ENCODE peak calls at places on chromosomes 4 and X, in five cellular contexts. N is colonic mucosa, Y is GM23248, T is cardiac muscle cell, G is sigmoid colon. O is an unnamed sample.

GRCh38 chr4:153114771-153115321 is 89.4 kb upstream of the TRIM2 start:
- DNase-seq in N (no peak), Y (peak; percentile 89), T (peak; percentile 69), G (no peak), O (no peak)

GRCh38 chrX:46574941-46575381 is 1.4 kb downstream of the CHST7 start:
- DNase-seq in N (no peak), Y (peak; percentile 52), T (peak; percentile 29), G (no peak), O (no peak)

GRCh38 chr4:155529197-155529596 is 137.5 kb upstream of the GUCY1A1 start:
- DNase-seq in N (no peak), Y (peak; percentile 41), T (peak; percentile 69), G (no peak), O (no peak)

GRCh38 chr4:93710101-93710846 is 118.3 kb upstream of the ATOH1 start:
- DNase-seq in N (peak; percentile 17), Y (no peak), T (no peak), G (no peak), O (no peak)

GRCh38 chr4:154503598-154503997 is 12.0 kb upstream of the DCHS2 start:
- DNase-seq in N (no peak), Y (peak; percentile 41), T (peak; percentile 31), G (no peak), O (no peak)

GRCh38 chrX:19443886-19444530 is 71.3 kb downstream of the MAP3K15 start:
- DNase-seq in N (no peak), Y (no peak), T (no peak), G (no peak), O (no peak)

GRCh38 chr4:17206829-17207773 is 304.8 kb downstream of the QDPR start:
- DNase-seq in N (no peak), Y (no peak), T (no peak), G (no peak), O (no peak)

GRCh38 chrX:21748235-21748634 is 9.7 kb downstream of the SMPX start:
- DNase-seq in N (no peak), Y (no peak), T (no peak), G (no peak), O (no peak)

GRCh38 chrX:5474282-5474681 is 754.4 kb downstream of the NLGN4X start:
- DNase-seq in N (no peak), Y (no peak), T (no peak), G (no peak), O (no peak)

GRCh38 chrX:81259008-81259713 is 57.3 kb downstream of the SH3BGRL start:
- DNase-seq in N (no peak), Y (peak; percentile 28), T (peak; percentile 69), G (no peak), O (no peak)

GRCh38 chr4:37604464-37604863 is 81.7 kb downstream of the RELL1 start:
- DNase-seq in N (no peak), Y (peak; percentile 75), T (peak; percentile 39), G (no peak), O (no peak)

GRCh38 chr4:102663073-102663472 is 97.7 kb downstream of the MANBA start:
- DNase-seq in N (no peak), Y (peak; percentile 70), T (peak; percentile 65), G (no peak), O (no peak)

GRCh38 chr4:105060628-105061027 is 86.0 kb upstream of the TET2 start:
- DNase-seq in N (no peak), Y (no peak), T (peak; percentile 24), G (no peak), O (no peak)

GRCh38 chr4:105059337-105059736 is 87.3 kb upstream of the TET2 start:
- DNase-seq in N (no peak), Y (no peak), T (no peak), G (no peak), O (no peak)

GRCh38 chr4:105061136-105061696 is 85.5 kb upstream of the TET2 start:
- DNase-seq in N (peak; percentile 25), Y (no peak), T (peak; percentile 61), G (no peak), O (no peak)

GRCh38 chr4:105058177-105058812 is 88.4 kb upstream of the TET2 start:
- DNase-seq in N (no peak), Y (no peak), T (peak; percentile 55), G (no peak), O (no peak)

DNA sequence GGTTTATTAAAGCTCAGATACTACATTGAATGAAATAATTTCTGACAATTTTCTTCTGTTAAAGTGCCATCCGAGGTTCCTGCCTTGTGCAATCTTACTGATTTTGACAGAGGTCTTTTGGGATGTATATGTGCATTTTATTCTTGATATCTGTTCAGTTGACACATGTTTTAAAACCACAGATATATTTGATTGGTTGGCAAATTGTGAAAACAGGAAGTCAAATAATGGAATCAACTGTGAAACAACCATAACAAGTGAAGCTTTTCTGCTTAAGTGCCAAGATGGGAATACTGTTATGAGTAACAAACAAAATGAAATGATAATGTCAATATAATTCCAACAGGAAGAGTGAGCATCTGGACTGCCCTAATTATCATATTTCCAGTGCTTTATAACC is 85.0 kb upstream of the TET2 start:
- DNase-seq in N (no peak), Y (no peak), T (no peak), G (no peak), O (no peak)
- H3K4me3 ChIP-seq in N (no peak overlapping the region), Y (no peak overlapping the region), T (no peak overlapping the region), G (no peak overlapping the region), O (no peak overlapping the region)

DNA sequence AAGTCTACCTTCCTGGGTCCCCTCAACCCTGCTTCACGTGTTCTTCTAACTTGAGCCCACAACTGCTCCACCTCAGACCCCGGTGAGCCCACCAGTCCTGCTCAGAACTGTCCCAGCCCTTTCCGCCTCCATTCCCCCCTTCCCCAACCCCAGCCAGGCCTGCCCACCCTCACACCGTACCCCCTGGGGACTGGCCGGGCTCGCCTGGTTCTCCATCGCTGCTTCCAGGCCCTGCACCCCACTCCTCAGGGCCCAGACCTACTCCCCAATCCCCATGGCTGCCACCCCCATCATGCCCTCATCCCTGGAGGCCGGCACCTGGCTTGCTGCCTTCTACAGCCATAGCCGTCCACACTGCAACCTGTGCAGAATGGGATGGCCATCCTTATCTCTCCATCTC is 23.4 kb downstream of the ADRA2C start:
- DNase-seq in N (no peak), Y (no peak), T (no peak), G (no peak), O (no peak)
- H3K4me1 ChIP-seq in N (no peaks in the 10 kb centered on the region), Y (no peaks in the 10 kb centered on the region), T (no peaks in the 10 kb centered on the region), G (no peaks in the 10 kb centered on the region), O (no peaks in the 10 kb centered on the region)

DNA sequence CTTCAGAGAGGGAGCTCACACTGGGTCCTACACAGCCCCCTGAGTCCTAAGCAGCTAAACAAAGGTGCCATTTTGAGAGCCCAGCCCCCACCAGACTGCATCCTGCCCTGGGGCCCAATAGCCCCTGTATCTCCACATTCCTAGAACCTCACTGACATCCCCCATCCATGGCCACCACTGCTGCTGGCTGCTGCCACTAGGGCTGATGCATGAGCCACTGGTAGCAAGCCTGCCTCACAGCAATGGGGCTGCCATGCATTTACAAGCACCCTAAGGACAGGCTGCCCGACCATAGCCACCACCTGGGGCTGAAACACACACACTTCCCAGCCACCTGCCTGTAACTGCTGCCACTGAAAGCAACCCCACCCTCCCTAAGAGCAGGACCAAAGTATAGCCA is 26.5 kb upstream of the TRO start:
- DNase-seq in N (no peak), Y (no peak), T (no peak), G (no peak), O (no peak)
- H3K27me3 ChIP-seq in N (no peaks in the 10 kb centered on the region), Y (no peaks in the 10 kb centered on the region), T (no peaks in the 10 kb centered on the region), G (no peaks in the 10 kb centered on the region), O (no peaks in the 10 kb centered on the region)

GRCh38 chr4:2860391-2861348 is 17.0 kb downstream of the ADD1 start:
- DNase-seq in N (no peak), Y (no peak), T (peak; percentile 50), G (no peak), O (no peak)

GRCh38 chr4:2859514-2859913 is 15.9 kb downstream of the ADD1 start:
- DNase-seq in N (no peak), Y (no peak), T (no peak), G (no peak), O (no peak)

GRCh38 chr4:2863649-2864048 is 20.0 kb downstream of the ADD1 start:
- DNase-seq in N (no peak), Y (no peak), T (no peak), G (no peak), O (no peak)

GRCh38 chr4:2862528-2862927 is 18.9 kb downstream of the ADD1 start:
- DNase-seq in N (no peak), Y (peak; percentile 71), T (no peak), G (no peak), O (no peak)

DNA sequence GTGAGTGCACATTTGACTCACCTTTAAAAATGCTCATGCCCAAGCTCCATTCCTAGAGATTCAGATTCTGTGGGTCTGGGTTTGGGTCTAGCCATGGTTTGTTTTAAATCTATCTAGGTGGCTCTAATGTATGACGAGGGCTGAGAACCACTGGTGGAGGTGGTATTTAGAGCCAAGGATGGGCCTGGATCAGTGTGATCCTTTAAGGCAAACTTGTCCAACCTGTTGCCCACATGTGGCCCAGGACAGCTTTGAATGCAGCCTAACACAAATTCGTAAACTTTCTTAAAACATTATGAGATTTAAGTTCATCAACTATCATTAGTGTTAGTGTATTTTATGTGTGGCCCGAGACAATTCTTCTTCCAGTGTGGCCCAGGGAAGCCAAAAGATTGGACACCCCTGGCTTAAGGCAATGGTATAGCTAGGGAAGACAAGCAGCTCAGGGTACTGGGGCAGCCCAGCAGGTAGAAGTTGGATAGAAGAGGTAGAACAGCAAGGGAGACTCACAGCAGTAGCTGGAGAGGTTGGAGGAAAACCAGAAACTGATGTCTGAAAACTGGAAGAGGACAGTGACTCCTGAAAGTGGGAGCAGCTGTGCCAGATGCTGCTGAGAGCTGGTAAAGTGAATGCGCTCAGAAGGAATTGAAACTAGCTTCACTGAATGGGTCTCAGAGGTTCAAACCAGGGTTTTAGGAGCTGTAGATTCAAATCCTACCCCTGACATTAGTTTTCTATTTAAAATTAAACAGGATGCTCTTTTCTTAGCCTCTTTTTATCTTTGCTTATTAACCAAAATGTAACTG is 18.2 kb downstream of the ADD1 start:
- DNase-seq in N (no peak), Y (peak; percentile 43), T (no peak), G (no peak), O (no peak)
- H3K4me3 ChIP-seq in N (no peak overlapping the region), Y (no peak overlapping the region), T (no peak overlapping the region), G (no peak overlapping the region), O (no peak overlapping the region)

GRCh38 chr4:86971355-86971683 is 36.5 kb downstream of the AFF1 start:
- DNase-seq in N (no peak), Y (no peak), T (no peak), G (no peak), O (no peak)
- H3K4me1 ChIP-seq in N (peaks cover 8% of the 10 kb centered on the region), Y (peaks cover 6% of the 10 kb centered on the region), T (peaks cover 36% of the 10 kb centered on the region), G (no peaks in the 10 kb centered on the region), O (peaks cover 23% of the 10 kb centered on the region)

O was measured in RWPE2.